ENCODE peak calls at places on chromosome 22, in six cellular contexts. One of them, this sample, is unnamed.

GRCh38 chr22:27004434-27004833 is 347.0 kb downstream of the MIAT start:
- DNase-seq in progenitor cell of endocrine pancreas: no peak
- DNase-seq in C1 segment of cervical spinal cord: no peak
- DNase-seq in RKO: no peak
- DNase-seq in COR-L47: no peak
- DNase-seq in GM20000: no peak
- DNase-seq in this sample: no peak

GRCh38 chr22:50524664-50525103 is 714 bp downstream of the SCO2 start:
- DNase-seq in progenitor cell of endocrine pancreas: no peak
- DNase-seq in C1 segment of cervical spinal cord: no peak
- DNase-seq in RKO: no peak
- DNase-seq in COR-L47: no peak
- DNase-seq in GM20000: no peak
- DNase-seq in this sample: no peak

GRCh38 chr22:27430799-27431480 is 370.6 kb downstream of the MN1 start:
- DNase-seq in progenitor cell of endocrine pancreas: no peak
- DNase-seq in C1 segment of cervical spinal cord: no peak
- DNase-seq in RKO: no peak
- DNase-seq in COR-L47: no peak
- DNase-seq in GM20000: no peak
- DNase-seq in this sample: no peak

GRCh38 chr22:39724390-39724789 is 153.8 kb downstream of the CACNA1I start:
- DNase-seq in progenitor cell of endocrine pancreas: no peak
- DNase-seq in C1 segment of cervical spinal cord: no peak
- DNase-seq in RKO: no peak
- DNase-seq in COR-L47: no peak
- DNase-seq in GM20000: no peak
- DNase-seq in this sample: no peak

GRCh38 chr22:49997221-49997599 is 15.4 kb downstream of the IL17REL start:
- DNase-seq in progenitor cell of endocrine pancreas: peak; percentile 9
- DNase-seq in C1 segment of cervical spinal cord: no peak
- DNase-seq in RKO: no peak
- DNase-seq in COR-L47: no peak
- DNase-seq in GM20000: no peak
- DNase-seq in this sample: no peak

GRCh38 chr22:30087611-30088010 is 7.3 kb downstream of the HORMAD2 start:
- DNase-seq in progenitor cell of endocrine pancreas: no peak
- DNase-seq in C1 segment of cervical spinal cord: no peak
- DNase-seq in RKO: no peak
- DNase-seq in COR-L47: no peak
- DNase-seq in GM20000: no peak
- DNase-seq in this sample: no peak

GRCh38 chr22:20141186-20142077 is 9.4 kb downstream of the CCDC188 start:
- DNase-seq in progenitor cell of endocrine pancreas: no peak
- DNase-seq in C1 segment of cervical spinal cord: no peak
- DNase-seq in RKO: no peak
- DNase-seq in COR-L47: no peak
- DNase-seq in GM20000: no peak
- DNase-seq in this sample: no peak

GRCh38 chr22:23553438-23553837 is 26.7 kb downstream of the IGLL1 start:
- DNase-seq in progenitor cell of endocrine pancreas: no peak
- DNase-seq in C1 segment of cervical spinal cord: no peak
- DNase-seq in RKO: no peak
- DNase-seq in COR-L47: no peak
- DNase-seq in GM20000: no peak
- DNase-seq in this sample: no peak

GRCh38 chr22:36160499-36160942 is at the start of gene APOL3:
- DNase-seq in progenitor cell of endocrine pancreas: no peak
- DNase-seq in C1 segment of cervical spinal cord: no peak
- DNase-seq in RKO: no peak
- DNase-seq in COR-L47: no peak
- DNase-seq in GM20000: peak; percentile 29
- DNase-seq in this sample: no peak

GRCh38 chr22:19568337-19569311 is 44.4 kb upstream of the CLDN5 start:
- DNase-seq in progenitor cell of endocrine pancreas: no peak
- DNase-seq in C1 segment of cervical spinal cord: no peak
- DNase-seq in RKO: peak; percentile 53
- DNase-seq in COR-L47: no peak
- DNase-seq in GM20000: no peak
- DNase-seq in this sample: no peak

GRCh38 chr22:49549256-49549655 is 278.4 kb downstream of the BRD1 start:
- DNase-seq in progenitor cell of endocrine pancreas: no peak
- DNase-seq in C1 segment of cervical spinal cord: no peak
- DNase-seq in RKO: no peak
- DNase-seq in COR-L47: no peak
- DNase-seq in GM20000: no peak
- DNase-seq in this sample: no peak

GRCh38 chr22:30605449-30606110 is 1.4 kb upstream of the TCN2 start:
- DNase-seq in progenitor cell of endocrine pancreas: no peak
- DNase-seq in C1 segment of cervical spinal cord: no peak
- DNase-seq in RKO: peak; percentile 59
- DNase-seq in COR-L47: peak; percentile 19
- DNase-seq in GM20000: peak; percentile 74
- DNase-seq in this sample: no peak

GRCh38 chr22:31692186-31692886 is 30.3 kb upstream of the PISD start:
- DNase-seq in progenitor cell of endocrine pancreas: no peak
- DNase-seq in C1 segment of cervical spinal cord: no peak
- DNase-seq in RKO: peak; percentile 51
- DNase-seq in COR-L47: no peak
- DNase-seq in GM20000: no peak
- DNase-seq in this sample: no peak

GRCh38 chr22:44847380-44847779 is 95.0 kb downstream of the ARHGAP8 start:
- DNase-seq in progenitor cell of endocrine pancreas: no peak
- DNase-seq in C1 segment of cervical spinal cord: peak; percentile 7
- DNase-seq in RKO: no peak
- DNase-seq in COR-L47: no peak
- DNase-seq in GM20000: no peak
- DNase-seq in this sample: no peak

GRCh38 chr22:19961868-19962245 is 20.2 kb upstream of the TXNRD2 start:
- DNase-seq in progenitor cell of endocrine pancreas: no peak
- DNase-seq in C1 segment of cervical spinal cord: no peak
- DNase-seq in RKO: no peak
- DNase-seq in COR-L47: no peak
- DNase-seq in GM20000: no peak
- DNase-seq in this sample: no peak

GRCh38 chr22:16783930-16784354 is 41.3 kb downstream of the XKR3 start:
- DNase-seq in progenitor cell of endocrine pancreas: no peak
- DNase-seq in C1 segment of cervical spinal cord: no peak
- DNase-seq in RKO: peak; percentile 49
- DNase-seq in COR-L47: no peak
- DNase-seq in GM20000: no peak
- DNase-seq in this sample: no peak

This sample was measured in amygdala.